ENCODE peak calls at places on chromosome 6, in five cellular contexts. S is nucleus accumbens, Y is occipital lobe, X is GM12865, Q is choroid plexus epithelial cell. P is an unnamed sample.

GRCh38 chr6:124964764-124965105 is 2.5 kb downstream of the RNF217 start:
- DNase-seq in S (no peak), Y (no peak), X (no peak), Q (no peak), P (no peak)

GRCh38 chr6:33317668-33318425 is at the start of gene ZBTB22:
- DNase-seq in S (peak), Y (peak), X (peak), Q (peak), P (peak)

GRCh38 chr6:126786262-126786661 is 332.2 kb upstream of the RSPO3 start:
- DNase-seq in S (no peak), Y (no peak), X (no peak), Q (no peak), P (peak)

GRCh38 chr6:2803731-2804429 is 37.8 kb downstream of the SERPINB1 start:
- DNase-seq in S (no peak), Y (no peak), X (no peak), Q (peak), P (no peak)

GRCh38 chr6:49342410-49342809 is 120.6 kb downstream of the MMUT start:
- DNase-seq in S (no peak), Y (no peak), X (no peak), Q (no peak), P (no peak)

GRCh38 chr6:5995705-5996686 is 10.7 kb downstream of the NRN1 start:
- DNase-seq in S (no peak), Y (peak), X (no peak), Q (no peak), P (no peak)

GRCh38 chr6:161922631-161923119 is 648.8 kb upstream of the AGPAT4 start:
- DNase-seq in S (no peak), Y (no peak), X (peak), Q (peak), P (peak)

GRCh38 chr6:148720371-148720770 is 26.5 kb upstream of the UST start:
- DNase-seq in S (no peak), Y (no peak), X (no peak), Q (no peak), P (no peak)

GRCh38 chr6:55663914-55664313 is 84.9 kb upstream of the HMGCLL1 start:
- DNase-seq in S (no peak), Y (no peak), X (no peak), Q (no peak), P (no peak)

GRCh38 chr6:117404548-117404947 is 21.2 kb downstream of the ROS1 start:
- DNase-seq in S (no peak), Y (no peak), X (no peak), Q (peak), P (no peak)

GRCh38 chr6:88368071-88368787 is 202.1 kb upstream of the CNR1 start:
- DNase-seq in S (no peak), Y (no peak), X (no peak), Q (peak), P (no peak)

GRCh38 chr6:156917213-156917612 is 140.0 kb downstream of the ARID1B start:
- DNase-seq in S (no peak), Y (no peak), X (peak), Q (peak), P (no peak)

GRCh38 chr6:16704706-16705402 is 56.4 kb downstream of the ATXN1 start:
- DNase-seq in S (no peak), Y (no peak), X (peak), Q (peak), P (no peak)

GRCh38 chr6:166223091-166223490 is 55.4 kb upstream of the TBXT start:
- DNase-seq in S (no peak), Y (no peak), X (no peak), Q (no peak), P (no peak)

GRCh38 chr6:4647414-4648365 is 128.5 kb upstream of the CDYL start:
- DNase-seq in S (no peak), Y (peak), X (peak), Q (peak), P (peak)

GRCh38 chr6:1634081-1634480 is 24.4 kb downstream of the FOXC1 start:
- DNase-seq in S (no peak), Y (no peak), X (no peak), Q (no peak), P (no peak)

GRCh38 chr6:36847991-36848390 is 8.7 kb upstream of the CPNE5 start:
- DNase-seq in S (no peak), Y (no peak), X (no peak), Q (no peak), P (no peak)

GRCh38 chr6:123564363-123564762 is 72.4 kb downstream of the TRDN start:
- DNase-seq in S (no peak), Y (no peak), X (no peak), Q (no peak), P (no peak)

GRCh38 chr6:127136786-127137185 is 18.3 kb downstream of the RSPO3 start:
- DNase-seq in S (no peak), Y (no peak), X (no peak), Q (no peak), P (no peak)

P was measured in HFF-Myc.